ENCODE peak calls at places on chromosomes 12 and 14, in six cellular contexts. One of them, this sample, is unnamed.

GRCh38 chr14:68951800-68952540 is 27.1 kb downstream of the ACTN1 start:
- ATAC-seq in left lung: peak
- ATAC-seq in CD4-positive, alpha-beta T cell: no peak
- ATAC-seq in HCT116: no peak
- ATAC-seq in mucosa of descending colon: no peak
- ATAC-seq in left ventricle myocardium superior: peak
- ATAC-seq in this sample: no peak

GRCh38 chr12:15963271-15963670 is 52.1 kb downstream of the DERA start:
- ATAC-seq in left lung: no peak
- ATAC-seq in CD4-positive, alpha-beta T cell: no peak
- ATAC-seq in HCT116: no peak
- ATAC-seq in mucosa of descending colon: no peak
- ATAC-seq in left ventricle myocardium superior: no peak
- ATAC-seq in this sample: peak

GRCh38 chr12:94100254-94100653 is 48.1 kb upstream of the PLXNC1 start:
- ATAC-seq in left lung: no peak
- ATAC-seq in CD4-positive, alpha-beta T cell: no peak
- ATAC-seq in HCT116: no peak
- ATAC-seq in mucosa of descending colon: no peak
- ATAC-seq in left ventricle myocardium superior: no peak
- ATAC-seq in this sample: peak

GRCh38 chr12:122106891-122107660 is 28.5 kb downstream of the MLXIP start:
- ATAC-seq in left lung: peak
- ATAC-seq in CD4-positive, alpha-beta T cell: no peak
- ATAC-seq in HCT116: no peak
- ATAC-seq in mucosa of descending colon: peak
- ATAC-seq in left ventricle myocardium superior: peak
- ATAC-seq in this sample: no peak

GRCh38 chr14:35161231-35161630 is 38.9 kb downstream of the PRORP start:
- ATAC-seq in left lung: peak
- ATAC-seq in CD4-positive, alpha-beta T cell: peak
- ATAC-seq in HCT116: no peak
- ATAC-seq in mucosa of descending colon: no peak
- ATAC-seq in left ventricle myocardium superior: no peak
- ATAC-seq in this sample: no peak

GRCh38 chr12:15208871-15209656 is 12.2 kb downstream of the RERG start:
- ATAC-seq in left lung: peak
- ATAC-seq in CD4-positive, alpha-beta T cell: no peak
- ATAC-seq in HCT116: no peak
- ATAC-seq in mucosa of descending colon: no peak
- ATAC-seq in left ventricle myocardium superior: peak
- ATAC-seq in this sample: no peak

GRCh38 chr12:130104596-130105253 is 57.5 kb upstream of the FZD10 start:
- ATAC-seq in left lung: no peak
- ATAC-seq in CD4-positive, alpha-beta T cell: no peak
- ATAC-seq in HCT116: no peak
- ATAC-seq in mucosa of descending colon: no peak
- ATAC-seq in left ventricle myocardium superior: peak
- ATAC-seq in this sample: peak

GRCh38 chr12:22101749-22102243 is 55.8 kb downstream of the CMAS start:
- ATAC-seq in left lung: peak
- ATAC-seq in CD4-positive, alpha-beta T cell: no peak
- ATAC-seq in HCT116: no peak
- ATAC-seq in mucosa of descending colon: peak
- ATAC-seq in left ventricle myocardium superior: peak
- ATAC-seq in this sample: peak

GRCh38 chr12:53299101-53299453 is 418 bp upstream of the MYG1 start:
- ATAC-seq in left lung: peak
- ATAC-seq in CD4-positive, alpha-beta T cell: no peak
- ATAC-seq in HCT116: peak
- ATAC-seq in mucosa of descending colon: no peak
- ATAC-seq in left ventricle myocardium superior: peak
- ATAC-seq in this sample: peak

This sample was measured in esophagus mucosa.